ENCODE peak calls at places on chromosomes 7 and 10, in six cellular contexts. A is adrenal gland, Q is tibial artery, C is suprapubic skin, G is A673, Y is body of pancreas. H is an unnamed sample.

GRCh38 chr10:30435068-30435422 is 1.1 kb downstream of the MAP3K8 start:
- DNase-seq in A (peak; percentile 41), Q (no peak), C (no peak), G (peak; percentile 52), Y (peak; percentile 31), H (peak; percentile 49)

GRCh38 chr10:30781571-30782542 is 152.3 kb upstream of the LYZL2 start:
- DNase-seq in A (no peak), Q (no peak), C (no peak), G (no peak), Y (no peak), H (no peak)

GRCh38 chr7:114133717-114134116 is 214.9 kb upstream of the PPP1R3A start:
- DNase-seq in A (no peak), Q (no peak), C (no peak), G (no peak), Y (no peak), H (no peak)

GRCh38 chr10:21399392-21400015 is 126.0 kb downstream of the SKIDA1 start:
- DNase-seq in A (no peak), Q (no peak), C (no peak), G (peak; percentile 68), Y (no peak), H (no peak)

GRCh38 chr10:132421377-132422168 is 24.6 kb downstream of the PWWP2B start:
- DNase-seq in A (peak; percentile 92), Q (peak; percentile 93), C (no peak), G (no peak), Y (peak; percentile 81), H (peak; percentile 81)

GRCh38 chr10:18235477-18235876 is 95.3 kb downstream of the CACNB2 start:
- DNase-seq in A (no peak), Q (no peak), C (no peak), G (no peak), Y (no peak), H (no peak)

GRCh38 chr7:78747568-78747967 is 705.9 kb downstream of the MAGI2 start:
- DNase-seq in A (no peak), Q (no peak), C (no peak), G (no peak), Y (no peak), H (no peak)

GRCh38 chr7:102009628-102010027 is 192.2 kb downstream of the CUX1 start:
- DNase-seq in A (no peak), Q (no peak), C (no peak), G (peak; percentile 56), Y (no peak), H (no peak)

GRCh38 chr10:79183468-79183865 is 114.7 kb downstream of the ZMIZ1 start:
- DNase-seq in A (no peak), Q (no peak), C (no peak), G (no peak), Y (no peak), H (no peak)

GRCh38 chr7:78939669-78940068 is 513.8 kb downstream of the MAGI2 start:
- DNase-seq in A (no peak), Q (no peak), C (no peak), G (no peak), Y (no peak), H (no peak)

GRCh38 chr7:149765399-149766121 is 7.8 kb downstream of the ZNF467 start:
- DNase-seq in A (no peak), Q (no peak), C (no peak), G (no peak), Y (no peak), H (no peak)

GRCh38 chr7:149762610-149763009 is 10.8 kb downstream of the ZNF467 start:
- DNase-seq in A (no peak), Q (no peak), C (no peak), G (no peak), Y (no peak), H (no peak)

GRCh38 chr7:149766215-149766614 is 7.2 kb downstream of the ZNF467 start:
- DNase-seq in A (no peak), Q (no peak), C (no peak), G (no peak), Y (no peak), H (no peak)

GRCh38 chr7:149763563-149764240 is 9.7 kb downstream of the ZNF467 start:
- DNase-seq in A (no peak), Q (no peak), C (no peak), G (no peak), Y (no peak), H (no peak)

GRCh38 chr7:149764481-149765398 is 8.6 kb downstream of the ZNF467 start:
- DNase-seq in A (no peak), Q (no peak), C (no peak), G (no peak), Y (no peak), H (no peak)
- TF ChIP-seq CTCF in A (no peak), Q (no peak), C (no peak), G (no peak), Y (no peak), H (no peak)

GRCh38 chr10:80462986-80463741 is 9.1 kb downstream of the TSPAN14 start:
- DNase-seq in A (no peak), Q (no peak), C (no peak), G (peak; percentile 87), Y (no peak), H (no peak)
- H3K4me1 ChIP-seq in A (peaks cover 38% of the 10 kb centered on the region), Q (peaks cover 81% of the 10 kb centered on the region), C (peaks cover 100% of the 10 kb centered on the region), G (peaks cover 89% of the 10 kb centered on the region), Y (peaks cover 100% of the 10 kb centered on the region), H (peaks cover 48% of the 10 kb centered on the region)

GRCh38 chr7:132004528-132004927 is 448.1 kb upstream of the PODXL start:
- DNase-seq in A (no peak), Q (no peak), C (no peak), G (peak; percentile 55), Y (no peak), H (no peak)
- TF ChIP-seq CTCF in A (no peak), Q (peak; percentile 11), C (no peak), G (peak; percentile 45), Y (no peak), H (no peak)

GRCh38 chr7:74185636-74186035 is 11.5 kb downstream of the EIF4H start:
- DNase-seq in A (no peak), Q (no peak), C (no peak), G (no peak), Y (no peak), H (no peak)

GRCh38 chr7:74182453-74183090 is 8.4 kb downstream of the EIF4H start:
- DNase-seq in A (no peak), Q (no peak), C (no peak), G (no peak), Y (no peak), H (no peak)

GRCh38 chr7:74185016-74185415 is 10.9 kb downstream of the EIF4H start:
- DNase-seq in A (no peak), Q (no peak), C (no peak), G (no peak), Y (no peak), H (no peak)

GRCh38 chr7:74183142-74183541 is 9.0 kb downstream of the EIF4H start:
- DNase-seq in A (no peak), Q (no peak), C (no peak), G (no peak), Y (no peak), H (no peak)

GRCh38 chr7:74183653-74184450 is 9.7 kb downstream of the EIF4H start:
- DNase-seq in A (no peak), Q (no peak), C (no peak), G (no peak), Y (no peak), H (no peak)
- H3K4me1 ChIP-seq in A (peaks cover 53% of the 10 kb centered on the region), Q (peaks cover 100% of the 10 kb centered on the region), C (peaks cover 81% of the 10 kb centered on the region), G (peaks cover 47% of the 10 kb centered on the region), Y (peaks cover 96% of the 10 kb centered on the region), H (peaks cover 30% of the 10 kb centered on the region)

GRCh38 chr10:49134327-49134726 is 506 bp upstream of the FAM170B start:
- DNase-seq in A (no peak), Q (no peak), C (no peak), G (no peak), Y (no peak), H (no peak)

GRCh38 chr10:49135575-49136313 is 1.9 kb upstream of the FAM170B start:
- DNase-seq in A (no peak), Q (no peak), C (no peak), G (no peak), Y (no peak), H (no peak)

GRCh38 chr10:49133706-49134248 is at the start of gene FAM170B:
- DNase-seq in A (no peak), Q (no peak), C (no peak), G (no peak), Y (no peak), H (no peak)

GRCh38 chr10:49128854-49129253 is 5.0 kb downstream of the FAM170B start:
- DNase-seq in A (no peak), Q (no peak), C (no peak), G (no peak), Y (no peak), H (no peak)

DNA sequence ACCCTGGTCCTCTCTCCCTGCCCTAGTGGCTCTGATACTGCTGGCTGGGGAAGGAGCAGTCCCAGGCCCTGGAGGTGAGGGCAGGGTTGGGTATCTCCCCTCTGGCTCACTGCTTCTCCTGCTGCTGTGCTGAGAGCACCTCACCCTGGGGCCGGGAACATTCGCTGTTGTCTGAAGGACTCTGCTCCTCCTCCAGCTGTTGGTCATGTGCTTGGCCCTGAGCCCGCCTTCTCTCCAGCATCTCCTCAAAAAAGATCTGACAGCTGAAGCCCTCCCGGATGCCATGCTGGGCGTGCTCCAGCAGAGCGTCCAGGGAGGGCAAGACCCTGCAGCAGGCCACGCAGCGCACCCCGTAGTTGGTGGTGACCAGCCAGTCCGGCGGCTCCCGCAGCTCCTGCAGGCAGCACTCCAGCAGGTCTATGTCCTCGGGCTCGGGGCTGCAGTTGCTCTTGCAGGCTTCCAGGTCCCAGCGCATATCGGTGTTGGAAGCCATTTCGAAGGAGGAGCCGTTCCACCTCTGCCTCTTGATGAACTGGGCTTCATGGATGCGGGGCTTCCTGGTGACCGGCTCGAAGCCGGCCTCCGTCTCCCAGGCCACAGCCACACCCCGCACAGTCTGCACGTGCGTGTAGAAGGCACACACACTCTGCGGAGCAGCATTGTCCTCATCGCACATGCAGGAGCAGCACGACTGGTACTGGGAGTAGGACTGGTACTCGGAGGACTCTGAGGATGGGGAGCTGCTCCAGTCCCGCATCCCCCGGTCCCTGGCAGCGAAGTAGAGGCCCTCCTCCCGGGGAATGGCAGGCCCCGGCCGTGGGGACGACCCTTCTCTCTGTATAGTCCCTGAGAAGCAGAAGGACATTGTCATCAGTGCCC is 2.1 kb downstream of the FAM170B start:
- DNase-seq in A (no peak), Q (no peak), C (no peak), G (no peak), Y (no peak), H (no peak)
- TF ChIP-seq CTCF in A (no peak), Q (no peak), C (no peak), G (no peak), Y (no peak), H (no peak)